ENCODE peak calls at places on chromosomes 3 and 15, in five cellular contexts. F is prostate gland, D is stomach, R is ovary, U is neural progenitor cell. Q is an unnamed sample.

GRCh38 chr3:149507491-149508324 is 33.2 kb downstream of the TM4SF4 start:
- DNase-seq in F (no peak), D (no peak), R (no peak), U (no peak), Q (no peak)

GRCh38 chr3:188583476-188584161 is 429.7 kb downstream of the LPP start:
- DNase-seq in F (peak; percentile 37), D (no peak), R (no peak), U (no peak), Q (no peak)

GRCh38 chr3:8607285-8608040 is 37.1 kb downstream of the SSUH2 start:
- DNase-seq in F (peak; percentile 73), D (peak; percentile 67), R (peak; percentile 59), U (peak; percentile 77), Q (no peak)

GRCh38 chr15:72315706-72316370 is 4.1 kb downstream of the CELF6 start:
- DNase-seq in F (no peak), D (no peak), R (no peak), U (no peak), Q (no peak)

GRCh38 chr3:197791120-197792018 is at the start of gene LRCH3:
- DNase-seq in F (peak; percentile 67), D (peak; percentile 72), R (peak; percentile 90), U (peak; percentile 96), Q (peak; percentile 93)

GRCh38 chr15:39851505-39852082 is 68.5 kb downstream of the GPR176 start:
- DNase-seq in F (no peak), D (no peak), R (no peak), U (no peak), Q (no peak)

GRCh38 chr3:10702961-10703740 is 112.9 kb upstream of the SLC6A11 start:
- DNase-seq in F (no peak), D (no peak), R (no peak), U (peak; percentile 88), Q (peak; percentile 4)

GRCh38 chr3:196554205-196554604 is 14.1 kb downstream of the WDR53 start:
- DNase-seq in F (no peak), D (no peak), R (no peak), U (no peak), Q (no peak)

GRCh38 chr15:66027268-66027806 is 158.0 kb downstream of the RAB11A start:
- DNase-seq in F (no peak), D (peak; percentile 63), R (no peak), U (no peak), Q (no peak)

GRCh38 chr15:64703632-64703959 is 71.8 kb downstream of the RBPMS2 start:
- DNase-seq in F (no peak), D (no peak), R (no peak), U (no peak), Q (no peak)

GRCh38 chr3:134350861-134351311 is 23.4 kb downstream of the AMOTL2 start:
- DNase-seq in F (no peak), D (peak; percentile 86), R (no peak), U (no peak), Q (no peak)

GRCh38 chr15:89408512-89409183 is 74.0 kb upstream of the POLG start:
- DNase-seq in F (no peak), D (no peak), R (no peak), U (peak; percentile 27), Q (no peak)
- H3K27me3 ChIP-seq in F (peaks cover 81% of the 10 kb centered on the region), D (peaks cover 100% of the 10 kb centered on the region), R (no peaks in the 10 kb centered on the region), U (peaks cover 100% of the 10 kb centered on the region), Q (peaks cover 5% of the 10 kb centered on the region)

DNA sequence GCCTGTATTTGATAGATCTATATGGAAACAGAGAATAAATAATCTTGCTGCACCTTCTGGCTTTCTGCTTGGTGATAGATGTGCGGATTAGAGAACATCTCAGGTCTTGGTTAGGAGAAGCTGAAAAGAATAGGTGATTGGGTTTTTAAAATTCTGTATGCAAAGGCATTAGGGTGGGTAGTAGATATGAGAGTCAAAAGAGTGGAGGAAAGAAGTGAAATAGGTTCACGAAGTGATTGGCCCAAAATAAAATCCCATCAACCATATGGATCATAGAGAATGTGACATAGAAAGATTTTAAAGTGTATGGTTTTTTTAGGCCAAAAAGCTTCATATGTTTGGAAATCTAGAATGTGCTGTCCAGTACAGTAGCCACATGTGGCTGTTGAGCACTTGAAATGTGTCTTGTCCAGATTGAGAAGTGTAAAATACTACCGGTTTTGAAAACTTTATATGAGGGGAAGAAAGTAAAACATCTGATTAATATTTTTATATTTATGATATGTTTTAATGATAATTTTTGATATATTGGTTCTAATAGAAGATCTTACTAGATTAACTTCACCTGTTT is 2.8 kb downstream of the MBNL1 start:
- DNase-seq in F (no peak), D (no peak), R (no peak), U (no peak), Q (no peak)
- H3K27me3 ChIP-seq in F (no peaks in the 10 kb centered on the region), D (no peaks in the 10 kb centered on the region), R (no peaks in the 10 kb centered on the region), U (peaks cover 34% of the 10 kb centered on the region), Q (no peaks in the 10 kb centered on the region)

GRCh38 chr3:193783166-193783896 is 190.3 kb downstream of the OPA1 start:
- DNase-seq in F (no peak), D (no peak), R (no peak), U (no peak), Q (no peak)
- H3K27me3 ChIP-seq in F (no peaks in the 10 kb centered on the region), D (no peaks in the 10 kb centered on the region), R (no peaks in the 10 kb centered on the region), U (peaks cover 17% of the 10 kb centered on the region), Q (no peaks in the 10 kb centered on the region)

GRCh38 chr3:50412355-50412754 is 53.0 kb upstream of the TMEM115 start:
- DNase-seq in F (no peak), D (no peak), R (no peak), U (no peak), Q (no peak)
- H3K27me3 ChIP-seq in F (no peaks in the 10 kb centered on the region), D (no peaks in the 10 kb centered on the region), R (no peaks in the 10 kb centered on the region), U (no peaks in the 10 kb centered on the region), Q (no peaks in the 10 kb centered on the region)

DNA sequence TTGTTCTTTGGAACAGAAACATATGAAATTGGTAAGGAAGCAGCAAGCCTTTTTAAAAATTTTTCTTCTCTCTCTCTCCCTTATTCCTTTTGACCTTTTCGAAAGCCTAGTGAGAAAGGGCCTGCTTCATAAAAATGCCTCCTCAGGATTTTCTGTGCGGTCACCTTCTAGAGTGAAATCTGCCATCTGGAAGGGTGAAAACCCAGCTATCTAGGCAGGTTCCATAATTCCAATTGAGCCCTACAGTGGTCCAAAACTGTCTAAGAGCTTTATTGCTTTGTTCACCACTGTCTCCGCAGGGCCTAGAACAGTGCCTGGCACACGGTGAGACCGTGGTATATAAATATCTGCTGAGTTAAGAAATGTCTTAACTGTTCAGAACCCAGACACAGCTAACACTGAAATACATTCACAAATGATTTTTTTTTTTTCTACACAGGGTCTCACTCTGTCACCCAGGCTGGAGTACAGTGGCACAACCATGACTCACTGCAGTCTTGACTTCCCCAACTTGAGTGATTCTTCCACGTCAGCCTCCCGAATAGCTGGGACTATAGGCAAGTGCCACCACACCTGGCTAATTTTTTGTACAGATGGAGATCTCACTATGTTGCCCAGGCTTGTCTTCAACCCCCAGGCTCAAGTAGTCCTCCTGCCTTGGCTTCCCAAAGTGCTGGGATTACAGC is 64.4 kb downstream of the FRMD4B start:
- DNase-seq in F (no peak), D (no peak), R (no peak), U (no peak), Q (no peak)
- H3K27me3 ChIP-seq in F (no peaks in the 10 kb centered on the region), D (no peaks in the 10 kb centered on the region), R (no peaks in the 10 kb centered on the region), U (no peaks in the 10 kb centered on the region), Q (no peaks in the 10 kb centered on the region)

DNA sequence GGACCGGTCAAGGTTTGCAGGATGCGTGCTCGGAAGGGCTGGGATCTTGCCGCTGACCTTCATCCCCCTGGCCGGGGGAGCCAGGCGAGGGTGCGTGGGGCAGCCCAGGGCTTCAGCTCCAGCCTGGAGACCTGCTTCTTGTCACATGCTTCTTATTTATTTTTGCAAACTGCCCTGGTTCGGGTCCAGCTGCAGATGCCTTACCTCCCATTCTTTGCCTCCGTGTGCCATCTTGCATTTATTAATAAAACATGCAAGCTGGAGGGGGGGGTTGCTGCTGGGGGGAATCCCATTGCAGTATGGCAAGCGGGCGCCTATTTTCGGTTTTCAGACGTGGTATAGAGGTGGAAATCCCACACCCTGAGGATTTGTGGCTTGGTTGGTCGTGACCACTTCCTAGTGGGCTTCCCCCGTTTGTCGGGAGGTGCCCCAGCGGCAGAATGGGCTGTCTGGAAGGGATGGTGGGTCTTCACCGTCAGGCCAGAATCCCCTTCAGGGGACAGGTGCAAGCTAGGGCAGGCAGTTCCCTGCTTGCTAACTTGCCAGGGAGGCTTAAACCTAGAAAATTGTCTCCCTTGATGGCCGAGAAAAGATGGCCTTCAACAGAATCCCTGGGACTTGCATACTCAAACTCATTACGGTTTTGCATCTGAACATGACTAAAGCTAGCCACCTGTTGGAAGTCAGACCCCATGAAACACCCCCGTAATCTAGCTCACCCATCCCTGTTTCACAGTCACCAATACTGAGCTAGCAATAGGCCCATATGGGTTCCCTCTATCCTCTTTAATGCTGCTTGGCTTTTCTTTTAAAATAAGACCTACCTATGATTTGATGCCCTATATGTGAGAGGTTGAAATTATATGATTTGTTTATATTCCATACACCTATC is 559 bp downstream of the TMEM266 start:
- DNase-seq in F (no peak), D (no peak), R (no peak), U (no peak), Q (no peak)
- H3K27me3 ChIP-seq in F (no peaks in the 10 kb centered on the region), D (peaks cover 4% of the 10 kb centered on the region), R (no peaks in the 10 kb centered on the region), U (peaks cover 69% of the 10 kb centered on the region), Q (peaks cover 41% of the 10 kb centered on the region)

GRCh38 chr15:88745696-88746095 is 57.5 kb upstream of the ACAN start:
- DNase-seq in F (no peak), D (no peak), R (no peak), U (no peak), Q (no peak)
- H3K27me3 ChIP-seq in F (no peaks in the 10 kb centered on the region), D (peaks cover 10% of the 10 kb centered on the region), R (no peaks in the 10 kb centered on the region), U (no peaks in the 10 kb centered on the region), Q (peaks cover 11% of the 10 kb centered on the region)

GRCh38 chr15:60634815-60635214 is 155.9 kb upstream of the ICE2 start:
- DNase-seq in F (no peak), D (no peak), R (no peak), U (no peak), Q (no peak)
- H3K27me3 ChIP-seq in F (no peaks in the 10 kb centered on the region), D (no peaks in the 10 kb centered on the region), R (no peaks in the 10 kb centered on the region), U (no peaks in the 10 kb centered on the region), Q (no peaks in the 10 kb centered on the region)

GRCh38 chr3:43998374-43998840 is 243.3 kb upstream of the TOPAZ1 start:
- DNase-seq in F (no peak), D (no peak), R (no peak), U (peak; percentile 58), Q (no peak)

GRCh38 chr3:43995078-43995928 is 246.4 kb upstream of the TOPAZ1 start:
- DNase-seq in F (no peak), D (no peak), R (no peak), U (peak; percentile 77), Q (peak; percentile 36)

GRCh38 chr3:43997788-43998373 is 243.8 kb upstream of the TOPAZ1 start:
- DNase-seq in F (no peak), D (no peak), R (no peak), U (peak; percentile 52), Q (no peak)

GRCh38 chr3:43995929-43996378 is 245.7 kb upstream of the TOPAZ1 start:
- DNase-seq in F (no peak), D (no peak), R (no peak), U (peak; percentile 39), Q (no peak)

GRCh38 chr3:43996379-43997301 is 245.0 kb upstream of the TOPAZ1 start:
- DNase-seq in F (no peak), D (no peak), R (no peak), U (peak; percentile 81), Q (peak; percentile 49)
- H3K27me3 ChIP-seq in F (peaks cover 50% of the 10 kb centered on the region), D (peaks cover 83% of the 10 kb centered on the region), R (no peaks in the 10 kb centered on the region), U (peaks cover 100% of the 10 kb centered on the region), Q (peaks cover 6% of the 10 kb centered on the region)

Q was measured in HAP-1.